ENCODE peak calls at places on chromosomes 3 and 15, in six cellular contexts. O is T-helper 2 cell, N is GM13976, Q is substantia nigra, Z is SW480, V is mucosa of gallbladder. I is an unnamed sample.

GRCh38 chr3:156750191-156750873 is 75.8 kb upstream of the LEKR1 start:
- DNase-seq in O (no peak), N (no peak), Q (no peak), Z (peak), V (no peak), I (no peak)

GRCh38 chr15:68991723-68992122 is 22.8 kb upstream of the NOX5 start:
- DNase-seq in O (no peak), N (no peak), Q (no peak), Z (no peak), V (no peak), I (no peak)

GRCh38 chr3:56923546-56924224 is 121.9 kb upstream of the ARHGEF3 start:
- DNase-seq in O (no peak), N (no peak), Q (no peak), Z (peak), V (peak), I (peak)

GRCh38 chr3:71245971-71246860 is 337.3 kb downstream of the FOXP1 start:
- DNase-seq in O (no peak), N (no peak), Q (no peak), Z (no peak), V (no peak), I (no peak)

GRCh38 chr15:73987646-73988045 is 4.4 kb downstream of the STOML1 start:
- DNase-seq in O (no peak), N (no peak), Q (no peak), Z (no peak), V (no peak), I (no peak)

GRCh38 chr3:179591313-179591712 is 13.1 kb downstream of the MRPL47 start:
- DNase-seq in O (no peak), N (no peak), Q (no peak), Z (no peak), V (no peak), I (no peak)

GRCh38 chr15:68585574-68586273 is 6.9 kb downstream of the CORO2B start:
- DNase-seq in O (no peak), N (no peak), Q (peak), Z (no peak), V (no peak), I (no peak)

GRCh38 chr15:58378241-58379085 is 53.3 kb upstream of the LIPC start:
- DNase-seq in O (no peak), N (no peak), Q (no peak), Z (no peak), V (no peak), I (no peak)

GRCh38 chr3:172546628-172547214 is 23.5 kb upstream of the TNFSF10 start:
- DNase-seq in O (no peak), N (no peak), Q (no peak), Z (no peak), V (no peak), I (no peak)

GRCh38 chr3:127363171-127363570 is 75.3 kb upstream of the PRR20G start:
- DNase-seq in O (no peak), N (no peak), Q (no peak), Z (no peak), V (no peak), I (no peak)

GRCh38 chr3:72665701-72666443 is 182.4 kb downstream of the SHQ1 start:
- DNase-seq in O (no peak), N (peak), Q (no peak), Z (no peak), V (peak), I (no peak)

GRCh38 chr3:142180761-142181362 is 31.5 kb upstream of the TFDP2 start:
- DNase-seq in O (no peak), N (peak), Q (no peak), Z (peak), V (no peak), I (no peak)

GRCh38 chr3:56314842-56315241 is 153.4 kb downstream of the ERC2 start:
- DNase-seq in O (no peak), N (no peak), Q (no peak), Z (peak), V (peak), I (no peak)

GRCh38 chr15:72398648-72399047 is 543 bp downstream of the TMEM202 start:
- DNase-seq in O (no peak), N (no peak), Q (no peak), Z (no peak), V (no peak), I (no peak)

GRCh38 chr15:33700695-33701303 is 267.5 kb upstream of the CHRM5 start:
- DNase-seq in O (peak), N (peak), Q (peak), Z (peak), V (peak), I (no peak)

GRCh38 chr15:70093070-70093469 is 4.6 kb downstream of the TLE3 start:
- DNase-seq in O (no peak), N (no peak), Q (no peak), Z (no peak), V (no peak), I (no peak)

GRCh38 chr3:18507333-18507732 is 82.2 kb upstream of the SATB1 start:
- DNase-seq in O (no peak), N (no peak), Q (no peak), Z (no peak), V (no peak), I (no peak)

GRCh38 chr3:197253243-197253947 is 45.0 kb downstream of the DLG1 start:
- DNase-seq in O (no peak), N (no peak), Q (no peak), Z (no peak), V (no peak), I (no peak)

I was measured in keratinocyte.